ENCODE peak calls at places on chromosomes 1 and 21, in ten cellular contexts. M, N, A, R, C, Z, L, K, O and P are unnamed samples.

GRCh38 chr1:236540813-236541465 is 17.2 kb downstream of the LGALS8 start:
- DNase-seq in R (no peak), N (no peak), L (no peak), A (no peak), O (no peak), M (no peak), K (no peak), Z (no peak), C (no peak), P (no peak)

GRCh38 chr1:220485131-220485530 is 42.8 kb upstream of the MARK1 start:
- DNase-seq in Z (no peak), R (no peak), O (no peak), M (no peak), C (no peak), K (no peak), A (no peak), N (no peak), L (no peak), P (no peak)

GRCh38 chr1:53024117-53024516 is 37.9 kb upstream of the PODN start:
- DNase-seq in O (no peak), A (no peak), R (no peak), C (no peak), M (no peak), Z (no peak), L (no peak), N (no peak), K (no peak), P (no peak)

GRCh38 chr1:183218981-183219621 is 33.0 kb downstream of the LAMC2 start:
- DNase-seq in N (no peak), Z (peak), M (peak), L (no peak), A (no peak), C (peak), R (peak), O (peak), K (no peak), P (peak)

GRCh38 chr1:197787056-197787455 is 11.8 kb upstream of the DENND1B start:
- DNase-seq in A (no peak), Z (no peak), O (no peak), N (no peak), M (no peak), R (no peak), L (no peak), K (no peak), C (no peak), P (no peak)

GRCh38 chr1:30524840-30525617 is 198.4 kb downstream of the MATN1 start:
- DNase-seq in A (no peak), Z (no peak), N (no peak), K (no peak), L (no peak), O (no peak), C (no peak), M (no peak), R (no peak), P (no peak)

GRCh38 chr21:28704746-28705145 is 287.9 kb downstream of the LTN1 start:
- DNase-seq in C (no peak), A (peak), R (no peak), L (no peak), M (peak), K (no peak), Z (peak), O (no peak), N (no peak), P (no peak)

GRCh38 chr1:183330335-183330734 is 87.8 kb downstream of the NMNAT2 start:
- DNase-seq in C (no peak), N (no peak), M (no peak), Z (no peak), A (no peak), L (no peak), O (no peak), K (no peak), R (no peak), P (no peak)

GRCh38 chr1:2180297-2181245 is 14.0 kb downstream of the FAAP20 start:
- DNase-seq in A (no peak), M (no peak), C (no peak), O (no peak), N (no peak), L (no peak), R (no peak), K (no peak), Z (no peak), P (no peak)

GRCh38 chr1:17919525-17920439 is 164.6 kb downstream of the ACTL8 start:
- DNase-seq in A (no peak), O (no peak), N (peak), M (peak), C (no peak), K (no peak), R (peak), Z (peak), L (peak), P (no peak)

GRCh38 chr1:95127380-95127779 is 10.2 kb downstream of the TLCD4 start:
- DNase-seq in L (no peak), M (no peak), O (no peak), R (no peak), A (no peak), Z (no peak), N (no peak), C (no peak), K (no peak), P (no peak)

GRCh38 chr21:26715878-26716506 is 129.2 kb downstream of the ADAMTS1 start:
- DNase-seq in R (peak), Z (peak), A (peak), M (peak), L (peak), O (no peak), C (peak), K (no peak), N (peak), P (peak)

GRCh38 chr21:26572668-26573381 is at the start of gene CYYR1:
- DNase-seq in Z (peak), R (no peak), A (peak), N (no peak), C (no peak), O (no peak), K (no peak), L (no peak), M (peak), P (peak)

GRCh38 chr21:42509239-42509638 is 4.4 kb upstream of the SLC37A1 start:
- DNase-seq in L (no peak), C (no peak), K (no peak), Z (no peak), R (no peak), M (no peak), O (no peak), N (no peak), A (no peak), P (no peak)

GRCh38 chr1:65149391-65149729 is 1.4 kb downstream of the AK4 start:
- DNase-seq in K (no peak), M (no peak), N (no peak), L (no peak), R (no peak), A (no peak), O (no peak), Z (no peak), C (no peak), P (no peak)

GRCh38 chr1:34268311-34269042 is 91.8 kb downstream of the C1orf94 start:
- DNase-seq in K (no peak), L (no peak), M (no peak), C (no peak), R (no peak), Z (peak), N (no peak), A (no peak), O (no peak), P (no peak)

GRCh38 chr1:91750398-91750996 is 135.5 kb downstream of the TGFBR3 start:
- DNase-seq in Z (peak), R (no peak), O (no peak), C (peak), N (no peak), A (no peak), M (no peak), K (no peak), L (no peak), P (no peak)

GRCh38 chr21:42262826-42263225 is 43.9 kb downstream of the ABCG1 start:
- DNase-seq in L (no peak), R (no peak), C (peak), Z (no peak), N (peak), O (no peak), A (peak), M (peak), K (no peak), P (no peak)

GRCh38 chr1:1086911-1087341 is 12.8 kb upstream of the RNF223 start:
- DNase-seq in O (no peak), K (no peak), M (no peak), A (peak), R (no peak), C (no peak), N (no peak), Z (no peak), L (no peak), P (no peak)

GRCh38 chr21:42191978-42192595 is 26.9 kb upstream of the ABCG1 start:
- DNase-seq in M (no peak), C (no peak), O (no peak), R (no peak), L (no peak), N (no peak), A (no peak), K (no peak), Z (no peak), P (no peak)

GRCh38 chr1:54537611-54538010 is 10.4 kb upstream of the ACOT11 start:
- DNase-seq in A (no peak), Z (no peak), M (no peak), K (no peak), N (no peak), R (no peak), L (no peak), C (no peak), O (no peak), P (no peak)

GRCh38 chr1:63774617-63775417 is 1.0 kb downstream of the ROR1 start:
- DNase-seq in O (no peak), L (peak), C (peak), N (peak), A (peak), K (peak), Z (peak), M (peak), R (no peak), P (peak)

GRCh38 chr1:199272690-199273089 is 633.9 kb downstream of the PTPRC start:
- DNase-seq in N (peak), K (no peak), C (no peak), L (peak), Z (peak), O (no peak), R (peak), A (no peak), M (no peak), P (no peak)

GRCh38 chr1:63638471-63638870 is 45.3 kb downstream of the PGM1 start:
- DNase-seq in L (no peak), K (no peak), Z (no peak), O (no peak), M (no peak), R (no peak), C (no peak), N (no peak), A (no peak), P (no peak)

GRCh38 chr1:41399148-41399795 is 38.0 kb downstream of the FOXO6 start:
- DNase-seq in C (no peak), A (no peak), N (no peak), M (peak), L (no peak), Z (no peak), O (no peak), K (no peak), R (no peak), P (peak)

GRCh38 chr21:16211339-16212303 is 481.8 kb downstream of the USP25 start:
- DNase-seq in C (no peak), M (peak), N (no peak), L (no peak), R (no peak), K (no peak), A (no peak), Z (peak), O (no peak), P (no peak)

GRCh38 chr1:245153081-245153644 is 1.6 kb upstream of the KIF26B start:
- DNase-seq in N (peak), R (peak), L (peak), A (peak), Z (peak), M (peak), O (no peak), C (peak), K (peak), P (peak)

GRCh38 chr21:27219068-27219467 is 252.2 kb upstream of the ADAMTS5 start:
- DNase-seq in N (no peak), K (no peak), L (no peak), R (no peak), C (no peak), O (no peak), A (no peak), M (no peak), Z (peak), P (no peak)

GRCh38 chr1:75522389-75522788 is 88.5 kb downstream of the SLC44A5 start:
- DNase-seq in M (peak), O (no peak), C (no peak), L (no peak), N (no peak), R (no peak), K (no peak), Z (peak), A (no peak), P (no peak)

GRCh38 chr1:170729608-170730378 is 65.9 kb downstream of the PRRX1 start:
- DNase-seq in Z (no peak), O (no peak), R (no peak), C (no peak), N (no peak), K (no peak), L (no peak), M (no peak), A (peak), P (no peak)

GRCh38 chr21:43956667-43957030 is 55.5 kb upstream of the TRAPPC10 start:
- DNase-seq in Z (peak), C (no peak), L (no peak), N (peak), M (no peak), O (no peak), K (no peak), A (no peak), R (no peak), P (no peak)

GRCh38 chr1:247345881-247346280 is 14.2 kb upstream of the ZNF496 start:
- DNase-seq in R (no peak), O (no peak), N (no peak), L (no peak), Z (no peak), A (no peak), M (no peak), C (no peak), K (no peak), P (no peak)

GRCh38 chr1:218164930-218165686 is 120.0 kb upstream of the RRP15 start:
- DNase-seq in N (peak), C (no peak), K (peak), L (peak), A (peak), Z (peak), O (no peak), R (peak), M (peak), P (peak)

GRCh38 chr1:218163371-218163770 is 121.7 kb upstream of the RRP15 start:
- DNase-seq in A (no peak), K (no peak), R (no peak), N (no peak), C (no peak), O (no peak), M (no peak), Z (no peak), L (no peak), P (no peak)

GRCh38 chr1:218165687-218166088 is 119.4 kb upstream of the RRP15 start:
- DNase-seq in R (no peak), C (no peak), L (peak), N (no peak), K (no peak), Z (peak), O (no peak), A (no peak), M (no peak), P (no peak)

GRCh38 chr1:218164111-218164929 is 120.8 kb upstream of the RRP15 start:
- DNase-seq in Z (peak), N (peak), C (no peak), R (peak), L (peak), A (peak), K (peak), O (no peak), M (peak), P (peak)
- TF ChIP-seq CTCF in Z (no peak), N (no peak), C (no peak), R (no peak), L (no peak), A (peak), K (no peak), O (no peak), M (no peak), P (peak)

DNA sequence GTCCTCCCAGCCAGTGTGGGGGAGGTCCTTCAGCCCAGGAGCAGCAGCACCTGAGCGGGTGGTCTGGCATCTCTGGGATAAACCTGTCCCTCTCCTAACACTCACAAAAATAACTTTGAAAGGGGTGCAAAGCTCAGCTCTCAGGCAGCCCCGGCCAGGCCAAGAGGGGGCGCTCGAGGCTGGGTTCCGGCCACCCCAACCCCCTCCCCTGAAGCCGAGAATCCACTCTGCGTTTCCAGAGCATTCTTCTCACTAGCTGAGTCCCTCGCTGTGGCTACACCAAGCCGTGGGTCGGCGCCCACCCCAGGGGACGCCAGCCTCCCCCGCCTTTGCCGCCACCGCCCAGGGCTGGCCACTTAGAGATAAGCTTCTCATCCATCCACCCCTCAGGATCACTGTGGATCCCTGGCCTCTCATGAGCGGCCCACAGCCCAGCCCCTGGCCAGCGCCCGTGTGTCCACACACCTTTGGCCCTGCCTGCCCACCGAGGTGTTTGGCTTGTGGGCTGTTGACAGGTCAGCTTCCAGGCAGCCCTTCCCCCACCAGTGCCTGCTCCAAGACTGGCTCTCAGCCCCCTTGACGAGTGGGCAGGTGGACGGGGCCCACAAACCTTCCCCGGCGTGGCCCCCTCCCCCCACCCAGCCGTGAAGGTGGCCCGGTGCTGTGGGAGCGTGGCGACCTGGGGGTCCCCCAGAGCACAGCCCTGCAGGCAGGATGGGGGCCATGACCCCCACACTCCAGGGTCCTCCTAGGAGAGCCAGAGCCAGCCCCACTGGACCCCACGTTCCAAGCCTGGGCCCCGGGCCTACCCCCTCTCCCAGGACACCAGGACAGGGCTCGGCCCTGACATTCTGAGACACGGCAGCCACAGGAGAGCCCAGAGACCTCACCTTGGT is 1.9 kb downstream of the FTCD start:
- DNase-seq in L (peak), K (peak), C (peak), M (peak), O (no peak), A (peak), N (no peak), R (peak), Z (no peak), P (peak)
- TF ChIP-seq CTCF in L (peak), K (no peak), C (peak), M (peak), O (peak), A (peak), N (peak), R (peak), Z (peak), P (peak)

DNA sequence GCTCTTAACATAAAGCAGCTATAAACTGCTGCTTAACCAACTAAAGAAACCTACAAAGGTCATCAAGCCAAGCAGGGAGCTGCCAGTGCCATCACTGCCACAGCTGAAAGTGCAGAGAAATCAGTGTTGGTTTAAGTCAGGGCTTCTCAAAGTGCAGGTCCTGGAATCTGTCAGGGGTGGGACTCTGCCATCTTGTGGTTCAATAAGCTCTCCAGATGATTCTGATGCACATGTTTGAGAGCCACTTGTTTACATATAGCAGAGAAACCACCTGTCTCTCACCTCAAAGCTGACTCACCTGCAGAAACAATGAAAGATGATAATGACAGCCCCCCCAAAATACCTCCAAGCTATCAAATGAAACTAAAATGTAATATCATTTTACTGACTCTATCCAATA is 49.3 kb downstream of the SH3GLB1 start:
- DNase-seq in C (no peak), R (peak), A (no peak), M (peak), L (no peak), Z (no peak), K (no peak), O (no peak), N (peak), P (no peak)
- TF ChIP-seq CTCF in C (no peak), R (no peak), A (no peak), M (no peak), L (no peak), Z (no peak), K (no peak), O (no peak), N (peak), P (no peak)

GRCh38 chr1:99808391-99809115 is 41.6 kb upstream of the AGL start:
- DNase-seq in N (peak), M (peak), Z (peak), K (no peak), L (peak), A (no peak), C (peak), O (peak), R (peak), P (no peak)
- TF ChIP-seq CTCF in N (peak), M (peak), Z (peak), K (peak), L (peak), A (peak), C (peak), O (peak), R (peak), P (peak)

DNA sequence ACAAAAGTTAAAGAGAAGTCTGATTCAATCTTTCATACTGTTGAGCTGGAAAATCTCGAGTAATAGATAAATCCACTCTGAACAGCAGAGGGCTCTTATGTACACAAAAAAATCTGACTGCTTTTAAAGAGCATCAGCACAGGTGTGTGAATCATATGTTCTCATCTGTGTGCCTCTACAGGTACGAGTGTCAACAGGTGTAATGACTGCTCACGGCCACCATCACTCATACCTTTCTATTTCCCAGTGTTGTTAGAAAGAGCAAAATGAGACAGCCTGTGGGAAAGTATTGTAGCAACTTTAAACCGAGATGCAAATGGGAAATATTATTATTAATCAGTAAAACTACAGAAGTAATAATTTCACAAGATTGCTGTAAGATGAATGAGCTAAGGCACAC is 49.0 kb upstream of the SCAF4 start:
- DNase-seq in L (no peak), A (no peak), K (no peak), R (peak), C (no peak), N (peak), M (no peak), Z (no peak), O (no peak), P (no peak)
- TF ChIP-seq CTCF in L (no peak), A (no peak), K (no peak), R (no peak), C (no peak), N (peak), M (no peak), Z (no peak), O (no peak), P (no peak)